ENCODE peak calls at places on chromosomes 4 and X, in four cellular contexts. Z is ovary, H is cardiac muscle cell, Y is MM.1S. N is an unnamed sample. For H3K27me3, the result is how much of the 10 kb centered on the place peaks cover.

GRCh38 chr4:10093801-10094552 is 22.6 kb downstream of the WDR1 start:
- DNase-seq in Z (no peak), H (peak), Y (no peak), N (no peak)

GRCh38 chrX:69493766-69494165 is 10.4 kb upstream of the NALF2 start:
- DNase-seq in Z (no peak), H (no peak), Y (no peak), N (no peak)

GRCh38 chr4:158667651-158668198 is 4.0 kb downstream of the C4orf46 start:
- DNase-seq in Z (no peak), H (peak), Y (no peak), N (no peak)

GRCh38 chr4:63296773-63297172 is 1112.5 kb downstream of the TECRL start:
- DNase-seq in Z (no peak), H (peak), Y (no peak), N (no peak)

GRCh38 chrX:2351999-2352995 is 148.5 kb downstream of the DHRSX start:
- DNase-seq in Z (no peak), H (no peak), Y (no peak), N (no peak)

GRCh38 chr4:179766938-179767337 is 2324.7 kb upstream of the AGA start:
- DNase-seq in Z (no peak), H (no peak), Y (no peak), N (no peak)

GRCh38 chrX:134558133-134558532 is 98.2 kb downstream of the HPRT1 start:
- DNase-seq in Z (no peak), H (no peak), Y (no peak), N (no peak)

GRCh38 chrX:53186363-53186762 is 38.6 kb downstream of the KDM5C start:
- DNase-seq in Z (no peak), H (no peak), Y (no peak), N (no peak)

GRCh38 chrX:120015145-120016067 is 62.1 kb downstream of the RHOXF2B start:
- DNase-seq in Z (no peak), H (peak), Y (peak), N (no peak)

GRCh38 chrX:120020305-120020704 is 57.2 kb downstream of the RHOXF2B start:
- DNase-seq in Z (no peak), H (no peak), Y (no peak), N (no peak)

GRCh38 chrX:120014354-120015129 is 62.9 kb downstream of the RHOXF2B start:
- DNase-seq in Z (no peak), H (no peak), Y (no peak), N (no peak)

GRCh38 chrX:120021927-120022326 is 55.6 kb downstream of the RHOXF2B start:
- DNase-seq in Z (no peak), H (no peak), Y (no peak), N (no peak)

GRCh38 chrX:120016068-120016441 is 61.4 kb downstream of the RHOXF2B start:
- DNase-seq in Z (no peak), H (no peak), Y (no peak), N (no peak)
- H3K4me3 ChIP-seq in Z (no peak), H (peak), Y (peak), N (peak)

DNA sequence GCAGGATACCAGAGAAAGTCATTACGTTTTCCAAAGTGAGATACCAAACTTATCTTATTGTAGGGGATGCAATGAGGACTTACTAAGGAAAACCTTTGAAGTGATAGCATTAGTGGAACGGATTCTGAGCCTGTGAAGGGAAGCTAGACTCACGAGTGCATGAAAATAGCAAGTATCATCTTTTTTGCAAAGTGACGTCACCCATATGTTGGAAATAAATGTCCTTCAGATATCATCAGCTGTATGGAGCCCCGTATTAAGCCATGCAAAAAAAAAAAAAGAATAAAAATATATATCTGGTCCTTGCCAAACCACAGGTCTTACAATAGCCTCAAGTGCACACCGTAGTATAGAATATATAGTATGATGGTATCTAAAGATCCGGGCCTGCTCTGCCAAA is 46.8 kb upstream of the ITM2A start:
- DNase-seq in Z (no peak), H (no peak), Y (no peak), N (no peak)
- H3K27me3 ChIP-seq in Z (under half), H (under half), Y (under half), N (under half)

DNA sequence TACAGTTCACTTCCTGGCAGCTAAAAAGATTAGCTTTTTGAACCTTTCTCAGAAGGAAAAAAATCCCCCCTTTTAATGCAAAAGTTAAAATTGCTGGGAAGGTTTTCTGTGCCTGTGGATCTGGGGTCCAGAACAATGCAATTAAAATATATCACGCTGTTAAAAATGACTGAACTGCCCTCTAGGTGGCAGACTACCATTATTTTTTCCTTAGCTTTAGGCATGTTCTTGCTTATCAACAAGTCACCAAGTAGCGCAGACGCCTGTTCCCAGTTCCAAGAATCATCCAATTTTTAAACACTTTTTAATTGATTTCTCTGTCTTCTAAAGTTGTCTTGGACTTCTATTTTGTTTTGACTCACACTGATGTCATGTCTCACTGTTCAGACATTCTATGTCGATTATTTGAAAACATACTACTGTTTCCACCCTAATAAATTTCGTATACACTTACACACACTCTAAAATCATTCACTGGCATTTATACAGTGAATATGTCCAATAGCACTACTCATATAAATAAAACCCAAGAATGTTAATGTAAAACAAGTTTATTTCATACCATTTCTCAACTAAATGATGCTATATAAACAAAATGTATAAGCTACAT is 661.6 kb downstream of the RAPGEF2 start:
- DNase-seq in Z (no peak), H (peak), Y (peak), N (no peak)
- TF ChIP-seq CTCF in Z (no peak), H (peak), Y (peak), N (peak)

DNA sequence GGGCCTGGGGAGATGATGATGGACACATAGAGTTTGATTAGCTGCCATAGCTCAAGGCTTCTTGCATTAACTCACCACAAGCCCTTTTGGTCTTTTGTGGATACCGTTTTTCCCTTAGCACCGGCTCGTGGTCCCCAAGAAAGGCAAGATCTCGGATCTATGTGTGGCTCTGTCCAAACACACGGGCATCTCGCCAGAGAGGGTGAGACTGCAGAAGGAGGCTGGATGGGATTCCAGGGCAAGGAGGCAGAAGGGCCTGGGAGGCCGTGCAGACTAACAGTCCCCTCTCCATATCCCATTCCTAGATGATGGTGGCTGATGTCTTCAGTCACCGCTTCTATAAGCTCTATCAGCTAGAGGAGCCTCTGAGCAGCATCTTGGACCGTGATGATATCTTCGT is 9.5 kb downstream of the USP11 start:
- DNase-seq in Z (no peak), H (no peak), Y (no peak), N (peak)
- H3K4me3 ChIP-seq in Z (no peak), H (no peak), Y (no peak), N (no peak)

GRCh38 chr4:81723044-81723884 is 251.6 kb upstream of the RASGEF1B start:
- DNase-seq in Z (no peak), H (no peak), Y (no peak), N (no peak)
- H3K27me3 ChIP-seq in Z (under half), H (under half), Y (under half), N (under half)

GRCh38 chrX:9147086-9147485 is 113.2 kb upstream of the FAM9B start:
- DNase-seq in Z (no peak), H (no peak), Y (no peak), N (no peak)
- TF ChIP-seq CTCF in Z (no peak), H (no peak), Y (no peak), N (no peak)

GRCh38 chr4:127624176-127624575 is 8.6 kb upstream of the INTU start:
- DNase-seq in Z (no peak), H (no peak), Y (no peak), N (no peak)

GRCh38 chr4:127622923-127623754 is 9.6 kb upstream of the INTU start:
- DNase-seq in Z (peak), H (peak), Y (no peak), N (no peak)

GRCh38 chr4:127622621-127622922 is 10.2 kb upstream of the INTU start:
- DNase-seq in Z (no peak), H (no peak), Y (no peak), N (no peak)

GRCh38 chr4:127618427-127618826 is 14.3 kb upstream of the INTU start:
- DNase-seq in Z (no peak), H (no peak), Y (no peak), N (no peak)

DNA sequence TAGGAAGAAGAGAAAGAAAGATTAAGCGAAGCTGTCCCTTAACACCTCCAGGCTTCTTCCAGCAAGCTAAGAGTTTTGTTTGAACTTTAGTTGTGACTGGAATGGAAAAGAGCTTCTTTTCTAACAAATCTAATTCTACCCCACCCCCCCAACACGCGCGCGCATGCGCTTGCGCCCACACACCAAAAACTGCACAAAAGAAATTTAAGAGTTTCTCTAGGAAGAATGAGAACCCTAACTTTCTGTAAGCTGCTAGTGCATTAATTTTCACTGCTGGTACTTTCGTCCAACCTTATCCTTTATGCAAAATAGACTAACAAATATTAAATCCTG is 9.0 kb upstream of the INTU start:
- DNase-seq in Z (peak), H (no peak), Y (no peak), N (no peak)
- H3K4me3 ChIP-seq in Z (peak), H (peak), Y (peak), N (peak)

GRCh38 chr4:84363256-84363655 is 135.8 kb downstream of the NKX6-1 start:
- DNase-seq in Z (no peak), H (no peak), Y (no peak), N (no peak)
- H3K27me3 ChIP-seq in Z (under half), H (under half), Y (under half), N (under half)